ENCODE peak calls at places on chromosomes 13 and 19, in five cellular contexts. One of them, this sample, is unnamed.

GRCh38 chr13:66886248-66886647 is 343.9 kb downstream of the PCDH9 start:
- DNase-seq in suprapubic skin: no peak
- DNase-seq in mammary epithelial cell: no peak
- DNase-seq in LoVo: no peak
- DNase-seq in sciatic nerve: no peak
- DNase-seq in this sample: no peak

GRCh38 chr13:24254151-24254810 is 55.1 kb upstream of the C1QTNF9 start:
- DNase-seq in suprapubic skin: no peak
- DNase-seq in mammary epithelial cell: no peak
- DNase-seq in LoVo: no peak
- DNase-seq in sciatic nerve: no peak
- DNase-seq in this sample: no peak

GRCh38 chr19:50377051-50377441 is 789 bp downstream of the NR1H2 start:
- DNase-seq in suprapubic skin: peak; percentile 84
- DNase-seq in mammary epithelial cell: no peak
- DNase-seq in LoVo: no peak
- DNase-seq in sciatic nerve: no peak
- DNase-seq in this sample: no peak

GRCh38 chr19:33459220-33459619 is 62.4 kb downstream of the PEPD start:
- DNase-seq in suprapubic skin: no peak
- DNase-seq in mammary epithelial cell: no peak
- DNase-seq in LoVo: no peak
- DNase-seq in sciatic nerve: peak; percentile 21
- DNase-seq in this sample: no peak

GRCh38 chr19:51347209-51347928 is 5.4 kb upstream of the VSIG10L start:
- DNase-seq in suprapubic skin: no peak
- DNase-seq in mammary epithelial cell: no peak
- DNase-seq in LoVo: no peak
- DNase-seq in sciatic nerve: no peak
- DNase-seq in this sample: no peak

GRCh38 chr13:48412100-48412556 is 785 bp downstream of the LPAR6 start:
- DNase-seq in suprapubic skin: no peak
- DNase-seq in mammary epithelial cell: peak; percentile 25
- DNase-seq in LoVo: peak; percentile 12
- DNase-seq in sciatic nerve: no peak
- DNase-seq in this sample: no peak

GRCh38 chr19:42149447-42150202 is 17.4 kb upstream of the POU2F2 start:
- DNase-seq in suprapubic skin: no peak
- DNase-seq in mammary epithelial cell: no peak
- DNase-seq in LoVo: no peak
- DNase-seq in sciatic nerve: no peak
- DNase-seq in this sample: no peak

GRCh38 chr19:5086725-5087439 is 118.0 kb downstream of the KDM4B start:
- DNase-seq in suprapubic skin: no peak
- DNase-seq in mammary epithelial cell: no peak
- DNase-seq in LoVo: no peak
- DNase-seq in sciatic nerve: no peak
- DNase-seq in this sample: no peak

GRCh38 chr13:37168151-37168550 is 62.7 kb upstream of the CSNK1A1L start:
- DNase-seq in suprapubic skin: no peak
- DNase-seq in mammary epithelial cell: no peak
- DNase-seq in LoVo: no peak
- DNase-seq in sciatic nerve: no peak
- DNase-seq in this sample: no peak

GRCh38 chr19:50311723-50312635 is 17.2 kb downstream of the KCNC3 start:
- DNase-seq in suprapubic skin: no peak
- DNase-seq in mammary epithelial cell: no peak
- DNase-seq in LoVo: no peak
- DNase-seq in sciatic nerve: no peak
- DNase-seq in this sample: no peak

GRCh38 chr13:78972561-78972960 is 313.6 kb upstream of the OBI1 start:
- DNase-seq in suprapubic skin: no peak
- DNase-seq in mammary epithelial cell: no peak
- DNase-seq in LoVo: no peak
- DNase-seq in sciatic nerve: no peak
- DNase-seq in this sample: no peak

GRCh38 chr19:17035842-17036424 is 9.3 kb upstream of the CPAMD8 start:
- DNase-seq in suprapubic skin: no peak
- DNase-seq in mammary epithelial cell: no peak
- DNase-seq in LoVo: no peak
- DNase-seq in sciatic nerve: no peak
- DNase-seq in this sample: no peak

GRCh38 chr19:52140077-52140710 is 456 bp upstream of the ZNF616 start:
- DNase-seq in suprapubic skin: no peak
- DNase-seq in mammary epithelial cell: no peak
- DNase-seq in LoVo: no peak
- DNase-seq in sciatic nerve: no peak
- DNase-seq in this sample: no peak

GRCh38 chr19:29843180-29844051 is 31.6 kb downstream of the CCNE1 start:
- DNase-seq in suprapubic skin: peak; percentile 69
- DNase-seq in mammary epithelial cell: no peak
- DNase-seq in LoVo: no peak
- DNase-seq in sciatic nerve: peak; percentile 74
- DNase-seq in this sample: no peak

GRCh38 chr19:918481-919156 is 1.5 kb downstream of the KISS1R start:
- DNase-seq in suprapubic skin: no peak
- DNase-seq in mammary epithelial cell: no peak
- DNase-seq in LoVo: no peak
- DNase-seq in sciatic nerve: no peak
- DNase-seq in this sample: no peak

GRCh38 chr19:18832331-18833140 is 777 bp downstream of the UPF1 start:
- DNase-seq in suprapubic skin: no peak
- DNase-seq in mammary epithelial cell: peak; percentile 23
- DNase-seq in LoVo: no peak
- DNase-seq in sciatic nerve: no peak
- DNase-seq in this sample: no peak

GRCh38 chr19:12884926-12885748 is 1.9 kb downstream of the KLF1 start:
- DNase-seq in suprapubic skin: peak; percentile 81
- DNase-seq in mammary epithelial cell: peak; percentile 80
- DNase-seq in LoVo: peak; percentile 86
- DNase-seq in sciatic nerve: peak; percentile 84
- DNase-seq in this sample: peak; percentile 70

GRCh38 chr13:109408596-109409382 is 377.6 kb downstream of the IRS2 start:
- DNase-seq in suprapubic skin: no peak
- DNase-seq in mammary epithelial cell: no peak
- DNase-seq in LoVo: no peak
- DNase-seq in sciatic nerve: no peak
- DNase-seq in this sample: no peak

GRCh38 chr13:43196171-43196611 is 172.8 kb downstream of the DNAJC15 start:
- DNase-seq in suprapubic skin: no peak
- DNase-seq in mammary epithelial cell: no peak
- DNase-seq in LoVo: no peak
- DNase-seq in sciatic nerve: no peak
- DNase-seq in this sample: peak; percentile 15

GRCh38 chr19:45784096-45784495 is 1.8 kb upstream of the DMPK start:
- DNase-seq in suprapubic skin: no peak
- DNase-seq in mammary epithelial cell: no peak
- DNase-seq in LoVo: no peak
- DNase-seq in sciatic nerve: no peak
- DNase-seq in this sample: no peak

GRCh38 chr13:105979586-105979985 is 555.9 kb downstream of the EFNB2 start:
- DNase-seq in suprapubic skin: no peak
- DNase-seq in mammary epithelial cell: peak; percentile 85
- DNase-seq in LoVo: no peak
- DNase-seq in sciatic nerve: no peak
- DNase-seq in this sample: no peak

GRCh38 chr13:80740076-80740475 is 399.1 kb upstream of the SPRY2 start:
- DNase-seq in suprapubic skin: no peak
- DNase-seq in mammary epithelial cell: no peak
- DNase-seq in LoVo: no peak
- DNase-seq in sciatic nerve: no peak
- DNase-seq in this sample: no peak

GRCh38 chr19:40612831-40613668 is 11.9 kb downstream of the LTBP4 start:
- DNase-seq in suprapubic skin: peak; percentile 88
- DNase-seq in mammary epithelial cell: no peak
- DNase-seq in LoVo: no peak
- DNase-seq in sciatic nerve: peak; percentile 86
- DNase-seq in this sample: peak; percentile 93

GRCh38 chr19:35718345-35719041 is 690 bp downstream of the KMT2B start:
- DNase-seq in suprapubic skin: no peak
- DNase-seq in mammary epithelial cell: peak; percentile 23
- DNase-seq in LoVo: no peak
- DNase-seq in sciatic nerve: peak; percentile 76
- DNase-seq in this sample: no peak

GRCh38 chr19:10299545-10300458 is 9.8 kb downstream of the ZGLP1 start:
- DNase-seq in suprapubic skin: no peak
- DNase-seq in mammary epithelial cell: no peak
- DNase-seq in LoVo: no peak
- DNase-seq in sciatic nerve: no peak
- DNase-seq in this sample: no peak

GRCh38 chr13:101242720-101243119 is 173.6 kb downstream of the NALCN start:
- DNase-seq in suprapubic skin: no peak
- DNase-seq in mammary epithelial cell: no peak
- DNase-seq in LoVo: no peak
- DNase-seq in sciatic nerve: no peak
- DNase-seq in this sample: no peak

GRCh38 chr13:113548171-113548641 is 36.3 kb upstream of the TFDP1 start:
- DNase-seq in suprapubic skin: no peak
- DNase-seq in mammary epithelial cell: no peak
- DNase-seq in LoVo: no peak
- DNase-seq in sciatic nerve: no peak
- DNase-seq in this sample: peak; percentile 85

GRCh38 chr19:56119585-56119978 is 1.5 kb downstream of the ZNF787 start:
- DNase-seq in suprapubic skin: no peak
- DNase-seq in mammary epithelial cell: peak; percentile 32
- DNase-seq in LoVo: no peak
- DNase-seq in sciatic nerve: no peak
- DNase-seq in this sample: no peak

GRCh38 chr13:44508562-44509062 is 67.5 kb downstream of the TSC22D1 start:
- DNase-seq in suprapubic skin: no peak
- DNase-seq in mammary epithelial cell: no peak
- DNase-seq in LoVo: no peak
- DNase-seq in sciatic nerve: no peak
- DNase-seq in this sample: no peak

GRCh38 chr13:51222510-51223283 is 499 bp downstream of the FAM124A start:
- DNase-seq in suprapubic skin: no peak
- DNase-seq in mammary epithelial cell: no peak
- DNase-seq in LoVo: peak; percentile 20
- DNase-seq in sciatic nerve: no peak
- DNase-seq in this sample: no peak

GRCh38 chr13:105442941-105443340 is 1092.5 kb downstream of the EFNB2 start:
- DNase-seq in suprapubic skin: no peak
- DNase-seq in mammary epithelial cell: peak; percentile 99
- DNase-seq in LoVo: peak; percentile 88
- DNase-seq in sciatic nerve: no peak
- DNase-seq in this sample: peak; percentile 40

GRCh38 chr19:5091576-5092215 is 122.8 kb downstream of the KDM4B start:
- DNase-seq in suprapubic skin: no peak
- DNase-seq in mammary epithelial cell: no peak
- DNase-seq in LoVo: no peak
- DNase-seq in sciatic nerve: no peak
- DNase-seq in this sample: peak; percentile 22

GRCh38 chr19:2446390-2446789 is 10.4 kb downstream of the LMNB2 start:
- DNase-seq in suprapubic skin: no peak
- DNase-seq in mammary epithelial cell: no peak
- DNase-seq in LoVo: no peak
- DNase-seq in sciatic nerve: no peak
- DNase-seq in this sample: no peak

GRCh38 chr13:34411881-34412280 is 530.2 kb upstream of the NBEA start:
- DNase-seq in suprapubic skin: no peak
- DNase-seq in mammary epithelial cell: no peak
- DNase-seq in LoVo: no peak
- DNase-seq in sciatic nerve: no peak
- DNase-seq in this sample: no peak

GRCh38 chr13:88263808-88264207 is 592.6 kb downstream of the SLITRK5 start:
- DNase-seq in suprapubic skin: no peak
- DNase-seq in mammary epithelial cell: no peak
- DNase-seq in LoVo: no peak
- DNase-seq in sciatic nerve: no peak
- DNase-seq in this sample: no peak

GRCh38 chr19:52094526-52094925 is 1.0 kb downstream of the ZNF841 start:
- DNase-seq in suprapubic skin: no peak
- DNase-seq in mammary epithelial cell: no peak
- DNase-seq in LoVo: no peak
- DNase-seq in sciatic nerve: no peak
- DNase-seq in this sample: no peak

This sample was measured in lower leg skin.